ENCODE peak calls at places on chromosome 20, in four cellular contexts. A is IMR-90, R is K562, G is keratinocyte. S is an unnamed sample.
A peak's percentile ranks its signal among the peaks of the same experiment; 100 is the strongest.

GRCh38 chr20:37904008-37904675 is 1.2 kb downstream of the VSTM2L start:
- DNase-seq in A (no peak), R (no peak), G (no peak), S (no peak)

GRCh38 chr20:5353624-5354496 is 37.1 kb upstream of the PROKR2 start:
- DNase-seq in A (peak; percentile 44), R (no peak), G (no peak), S (peak; percentile 88)

GRCh38 chr20:56362833-56363413 is 4.1 kb downstream of the FAM210B start:
- DNase-seq in A (peak; percentile 16), R (peak; percentile 97), G (no peak), S (peak; percentile 44)

GRCh38 chr20:38181207-38181693 is 16.2 kb upstream of the TGM2 start:
- DNase-seq in A (no peak), R (no peak), G (no peak), S (no peak)

GRCh38 chr20:24692429-24693190 is 223.2 kb downstream of the SYNDIG1 start:
- DNase-seq in A (no peak), R (no peak), G (no peak), S (no peak)

GRCh38 chr20:32681175-32682084 is 7.7 kb upstream of the C20orf203 start:
- DNase-seq in A (peak; percentile 17), R (peak; percentile 87), G (peak; percentile 15), S (peak; percentile 76)

GRCh38 chr20:50395258-50395729 is 114.9 kb upstream of the PTPN1 start:
- DNase-seq in A (peak; percentile 34), R (no peak), G (no peak), S (no peak)

GRCh38 chr20:316316-317068 is 8.9 kb upstream of the SOX12 start:
- DNase-seq in A (peak; percentile 88), R (no peak), G (no peak), S (no peak)

GRCh38 chr20:49791165-49791564 is 21.5 kb upstream of the SLC9A8 start:
- DNase-seq in A (no peak), R (no peak), G (no peak), S (no peak)

GRCh38 chr20:25020901-25021301 is 28.4 kb upstream of the APMAP start:
- DNase-seq in A (no peak), R (no peak), G (no peak), S (no peak)

GRCh38 chr20:16806886-16807285 is 58.7 kb downstream of the OTOR start:
- DNase-seq in A (peak; percentile 39), R (no peak), G (no peak), S (no peak)

GRCh38 chr20:55067158-55067825 is 591.9 kb downstream of the DOK5 start:
- DNase-seq in A (no peak), R (no peak), G (no peak), S (peak; percentile 1)

GRCh38 chr20:16216227-16217210 is 356.7 kb downstream of the KIF16B start:
- DNase-seq in A (no peak), R (no peak), G (no peak), S (no peak)

GRCh38 chr20:64140421-64140820 is 23.8 kb upstream of the MYT1 start:
- DNase-seq in A (no peak), R (no peak), G (no peak), S (no peak)

GRCh38 chr20:58787211-58788067 is 63.3 kb downstream of the GNAS-AS1 start:
- DNase-seq in A (peak; percentile 22), R (no peak), G (no peak), S (no peak)

GRCh38 chr20:24629668-24630067 is 160.2 kb downstream of the SYNDIG1 start:
- DNase-seq in A (no peak), R (no peak), G (no peak), S (no peak)

GRCh38 chr20:18412202-18412901 is 54.5 kb downstream of the DZANK1 start:
- DNase-seq in A (no peak), R (no peak), G (no peak), S (no peak)

GRCh38 chr20:63500902-63501817 is 2.3 kb upstream of the EEF1A2 start:
- DNase-seq in A (no peak), R (no peak), G (no peak), S (no peak)

GRCh38 chr20:32985596-32985995 is 18.6 kb downstream of the SUN5 start:
- DNase-seq in A (no peak), R (no peak), G (no peak), S (no peak)

GRCh38 chr20:37846573-37846972 is 56.4 kb upstream of the VSTM2L start:
- DNase-seq in A (no peak), R (no peak), G (no peak), S (no peak)

GRCh38 chr20:63750807-63751470 is 11.4 kb downstream of the SLC2A4RG start:
- DNase-seq in A (no peak), R (no peak), G (no peak), S (no peak)

GRCh38 chr20:58703765-58704331 is 11.2 kb downstream of the NPEPL1 start:
- DNase-seq in A (no peak), R (no peak), G (no peak), S (no peak)

GRCh38 chr20:40689943-40690835 is 1.2 kb upstream of the MAFB start:
- DNase-seq in A (peak; percentile 79), R (peak; percentile 66), G (peak; percentile 52), S (peak; percentile 81)

GRCh38 chr20:20211274-20211987 is 156.5 kb upstream of the INSM1 start:
- DNase-seq in A (no peak), R (no peak), G (no peak), S (no peak)

GRCh38 chr20:33373735-33374605 is 27.3 kb downstream of the CDK5RAP1 start:
- DNase-seq in A (peak; percentile 94), R (no peak), G (no peak), S (peak; percentile 11)

GRCh38 chr20:18523066-18523465 is 15.3 kb downstream of the SEC23B start:
- DNase-seq in A (no peak), R (no peak), G (no peak), S (no peak)

GRCh38 chr20:17835240-17835940 is 133.2 kb downstream of the SNX5 start:
- DNase-seq in A (peak; percentile 86), R (no peak), G (no peak), S (peak; percentile 58)

GRCh38 chr20:6051505-6051904 is 2.4 kb downstream of the LRRN4 start:
- DNase-seq in A (peak; percentile 73), R (no peak), G (no peak), S (peak; percentile 15)

GRCh38 chr20:17681741-17682102 is 320 bp downstream of the RRBP1 start:
- DNase-seq in A (no peak), R (peak; percentile 43), G (no peak), S (no peak)

GRCh38 chr20:2108987-2109386 is 7.4 kb downstream of the STK35 start:
- DNase-seq in A (peak; percentile 80), R (no peak), G (no peak), S (no peak)

GRCh38 chr20:63791497-63792156 is 39.4 kb downstream of the ZBTB46 start:
- DNase-seq in A (no peak), R (no peak), G (no peak), S (no peak)

GRCh38 chr20:25238319-25239037 is 9.4 kb upstream of the PYGB start:
- DNase-seq in A (peak; percentile 73), R (no peak), G (no peak), S (no peak)

GRCh38 chr20:59805266-59805665 is 128.2 kb downstream of the SYCP2 start:
- DNase-seq in A (no peak), R (no peak), G (no peak), S (no peak)

GRCh38 chr20:13267231-13267630 is 46.2 kb downstream of the ISM1 start:
- DNase-seq in A (no peak), R (no peak), G (no peak), S (no peak)

GRCh38 chr20:18058661-18059467 is 1.1 kb upstream of the OVOL2 start:
- DNase-seq in A (no peak), R (no peak), G (no peak), S (no peak)

GRCh38 chr20:21702553-21703467 is 2.7 kb upstream of the PAX1 start:
- DNase-seq in A (peak; percentile 3), R (peak; percentile 35), G (no peak), S (peak; percentile 41)

GRCh38 chr20:4332466-4332865 is 317.1 kb upstream of the RNF24 start:
- DNase-seq in A (no peak), R (no peak), G (no peak), S (no peak)
- H3K9me1 ChIP-seq in A (no peaks in the 10 kb centered on the region), R (no peaks in the 10 kb centered on the region), G (no peaks in the 10 kb centered on the region), S (no peaks in the 10 kb centered on the region)

GRCh38 chr20:61134286-61135035 is 117.6 kb upstream of the CDH4 start:
- DNase-seq in A (no peak), R (no peak), G (no peak), S (no peak)
- H2AFZ ChIP-seq in A (no peak overlapping the region), R (no peak overlapping the region), G (no peak overlapping the region), S (no peak overlapping the region)

GRCh38 chr20:57404419-57405072 is 13.3 kb downstream of the RBM38 start:
- DNase-seq in A (no peak), R (no peak), G (no peak), S (no peak)
- H3K27ac ChIP-seq in A (no peak overlapping the region), R (no peak overlapping the region), G (no peak overlapping the region), S (no peak overlapping the region)

GRCh38 chr20:35826361-35826760 is 54.5 kb downstream of the PHF20 start:
- DNase-seq in A (no peak), R (no peak), G (no peak), S (no peak)
- H3K9me1 ChIP-seq in A (peaks cover 2% of the 10 kb centered on the region), R (no peaks in the 10 kb centered on the region), G (no peaks in the 10 kb centered on the region), S (no peaks in the 10 kb centered on the region)

GRCh38 chr20:62182469-62183425 is at the start of gene MTG2:
- DNase-seq in A (peak; percentile 95), R (peak; percentile 97), G (peak; percentile 73), S (peak; percentile 93)
- H2AFZ ChIP-seq in A (peak within 1 kb of the TSS; percentile 95), R (peak within 1 kb of the TSS; percentile 82), G (peak within 1 kb of the TSS; percentile 93), S (peak within 1 kb of the TSS; percentile 74)

DNA sequence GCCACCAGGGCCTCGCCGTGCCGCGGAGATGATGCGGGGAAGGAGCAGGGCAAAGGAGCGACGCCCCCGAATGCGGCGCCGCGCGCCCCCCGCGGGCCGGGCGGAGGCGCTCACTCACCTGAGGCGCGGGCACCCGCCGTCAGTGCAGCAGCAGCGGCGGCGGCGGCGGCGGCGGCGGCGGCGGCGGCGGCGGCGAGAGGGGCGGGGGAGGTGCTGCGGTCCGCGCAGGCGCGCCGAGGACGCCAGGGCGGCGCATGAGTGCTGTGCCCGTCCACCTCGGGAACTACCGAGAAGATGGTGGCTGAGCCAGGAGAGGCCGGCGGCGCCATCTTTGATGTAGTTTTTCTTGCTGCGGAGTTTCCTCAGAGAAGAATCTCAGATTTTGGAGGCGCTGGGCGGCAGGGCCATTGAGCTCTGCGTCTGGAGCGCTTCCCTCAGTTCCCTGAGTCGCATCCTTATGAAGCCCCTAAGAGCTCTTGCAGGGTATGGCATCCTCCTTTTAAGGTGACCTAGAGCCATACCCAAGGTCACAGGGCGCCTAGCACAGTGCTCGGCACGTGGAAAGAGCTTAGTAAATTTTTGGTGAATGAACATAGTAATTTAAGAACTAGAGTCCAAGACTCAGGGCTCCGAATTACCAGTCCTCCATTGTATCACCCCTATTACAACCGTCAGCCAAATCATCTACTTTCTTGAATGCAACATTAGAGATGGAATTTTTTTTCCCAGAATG is at the start of gene NDRG3:
- DNase-seq in A (peak; percentile 89), R (peak; percentile 97), G (peak; percentile 52), S (peak; percentile 92)
- H3K27ac ChIP-seq in A (peak within 1 kb of the TSS; percentile 41), R (peak within 1 kb of the TSS; percentile 86), G (peak within 1 kb of the TSS; percentile 75), S (peak within 1 kb of the TSS; percentile 30)

GRCh38 chr20:53122853-53123252 is 150.7 kb downstream of the TSHZ2 start:
- DNase-seq in A (no peak), R (no peak), G (no peak), S (no peak)
- H3K9me1 ChIP-seq in A (no peaks in the 10 kb centered on the region), R (no peaks in the 10 kb centered on the region), G (no peaks in the 10 kb centered on the region), S (no peaks in the 10 kb centered on the region)

GRCh38 chr20:34515484-34516037 is 661 bp upstream of the DYNLRB1 start:
- DNase-seq in A (peak; percentile 47), R (peak; percentile 65), G (no peak), S (no peak)
- H2AFZ ChIP-seq in A (peak overlapping the region; percentile 86), R (peak overlapping the region; percentile 96), G (no peak overlapping the region), S (peak overlapping the region; percentile 2)

S was measured in endothelial cell of umbilical vein.